ENCODE peak calls at places on chromosomes 12 and 14, in five cellular contexts. A is CD4-positive, alpha-beta T cell; P is WERI-Rb-1; C is fibroblast of pulmonary artery; X is RWPE2. N is an unnamed sample.

GRCh38 chr12:43151406-43152080 is 400.5 kb downstream of the ADAMTS20 start:
- DNase-seq in A (no peak), P (no peak), C (no peak), X (no peak), N (no peak)

GRCh38 chr12:96399081-96399918 is 939 bp downstream of the CDK17 start:
- DNase-seq in A (peak), P (peak), C (peak), X (peak), N (peak)

GRCh38 chr14:61386173-61386772 is 64.9 kb downstream of the PRKCH start:
- DNase-seq in A (no peak), P (no peak), C (no peak), X (no peak), N (no peak)

GRCh38 chr12:50103767-50104321 is at the start of gene GPD1:
- DNase-seq in A (no peak), P (peak), C (peak), X (no peak), N (peak)

GRCh38 chr14:76346391-76347160 is 29.4 kb upstream of the ESRRB start:
- DNase-seq in A (no peak), P (peak), C (no peak), X (no peak), N (no peak)

GRCh38 chr12:11170810-11171144 is 217 bp upstream of the SMIM10L1 start:
- DNase-seq in A (no peak), P (no peak), C (no peak), X (no peak), N (no peak)

GRCh38 chr14:67457782-67458181 is 30.7 kb downstream of the TMEM229B start:
- DNase-seq in A (no peak), P (peak), C (no peak), X (no peak), N (peak)

GRCh38 chr12:82187595-82187994 is 170.6 kb downstream of the CCDC59 start:
- DNase-seq in A (no peak), P (no peak), C (no peak), X (no peak), N (no peak)

GRCh38 chr12:103840399-103840880 is 594 bp downstream of the NT5DC3 start:
- DNase-seq in A (no peak), P (no peak), C (no peak), X (peak), N (no peak)

GRCh38 chr14:29804481-29804880 is 123.2 kb downstream of the PRKD1 start:
- DNase-seq in A (no peak), P (no peak), C (no peak), X (no peak), N (no peak)

GRCh38 chr12:125299840-125300239 is 234.6 kb downstream of the AACS start:
- DNase-seq in A (no peak), P (no peak), C (no peak), X (no peak), N (no peak)

GRCh38 chr12:17361224-17361623 is 728.8 kb downstream of the RERGL start:
- DNase-seq in A (no peak), P (no peak), C (no peak), X (no peak), N (no peak)

GRCh38 chr12:113896194-113896593 is 69.9 kb downstream of the RBM19 start:
- DNase-seq in A (no peak), P (no peak), C (no peak), X (no peak), N (peak)

GRCh38 chr14:94545131-94545841 is 16.0 kb upstream of the SERPINA4 start:
- DNase-seq in A (no peak), P (no peak), C (peak), X (no peak), N (peak)

GRCh38 chr12:119448737-119449136 is 114.2 kb downstream of the CCDC60 start:
- DNase-seq in A (no peak), P (no peak), C (no peak), X (no peak), N (no peak)

GRCh38 chr12:50764116-50764860 is 387 bp downstream of the ATF1 start:
- DNase-seq in A (peak), P (peak), C (peak), X (peak), N (no peak)

GRCh38 chr14:36317650-36318049 is 2.8 kb downstream of the MBIP start:
- DNase-seq in A (no peak), P (no peak), C (no peak), X (no peak), N (no peak)

GRCh38 chr12:89212339-89212771 is 139.9 kb downstream of the DUSP6 start:
- DNase-seq in A (no peak), P (no peak), C (peak), X (no peak), N (no peak)

GRCh38 chr14:96251656-96252155 is 4.3 kb upstream of the BDKRB1 start:
- DNase-seq in A (no peak), P (no peak), C (no peak), X (no peak), N (no peak)

GRCh38 chr12:56616924-56617323 is 13.2 kb downstream of the BAZ2A start:
- DNase-seq in A (no peak), P (no peak), C (no peak), X (no peak), N (no peak)

GRCh38 chr14:71551291-71551955 is 380.8 kb upstream of the RGS6 start:
- DNase-seq in A (no peak), P (peak), C (peak), X (no peak), N (no peak)

GRCh38 chr12:27534060-27534764 is 10.2 kb downstream of the PPFIBP1 start:
- DNase-seq in A (no peak), P (no peak), C (no peak), X (no peak), N (no peak)

GRCh38 chr14:51738754-51739153 is 87.0 kb downstream of the FRMD6 start:
- DNase-seq in A (no peak), P (peak), C (no peak), X (no peak), N (peak)

GRCh38 chr12:113416091-113416754 is 6.0 kb upstream of the SDSL start:
- DNase-seq in A (no peak), P (no peak), C (no peak), X (no peak), N (no peak)

GRCh38 chr12:10031771-10032175 is 1.3 kb downstream of the CLEC9A start:
- DNase-seq in A (no peak), P (no peak), C (peak), X (no peak), N (peak)

GRCh38 chr14:101820283-101820798 is 58.8 kb downstream of the PPP2R5C start:
- DNase-seq in A (no peak), P (no peak), C (no peak), X (no peak), N (no peak)

GRCh38 chr12:67433393-67434175 is 164.4 kb downstream of the CAND1 start:
- DNase-seq in A (no peak), P (no peak), C (no peak), X (no peak), N (no peak)

GRCh38 chr12:108495054-108495453 is 20.0 kb upstream of the FICD start:
- DNase-seq in A (no peak), P (peak), C (peak), X (no peak), N (peak)
- TF ChIP-seq CTCF in A (no peak), P (peak), C (peak), X (peak), N (peak)

GRCh38 chr14:23910876-23911210 is 42.7 kb upstream of the DHRS4 start:
- DNase-seq in A (no peak), P (no peak), C (no peak), X (no peak), N (no peak)
- TF ChIP-seq CTCF in A (no peak), P (no peak), C (no peak), X (peak), N (no peak)

DNA sequence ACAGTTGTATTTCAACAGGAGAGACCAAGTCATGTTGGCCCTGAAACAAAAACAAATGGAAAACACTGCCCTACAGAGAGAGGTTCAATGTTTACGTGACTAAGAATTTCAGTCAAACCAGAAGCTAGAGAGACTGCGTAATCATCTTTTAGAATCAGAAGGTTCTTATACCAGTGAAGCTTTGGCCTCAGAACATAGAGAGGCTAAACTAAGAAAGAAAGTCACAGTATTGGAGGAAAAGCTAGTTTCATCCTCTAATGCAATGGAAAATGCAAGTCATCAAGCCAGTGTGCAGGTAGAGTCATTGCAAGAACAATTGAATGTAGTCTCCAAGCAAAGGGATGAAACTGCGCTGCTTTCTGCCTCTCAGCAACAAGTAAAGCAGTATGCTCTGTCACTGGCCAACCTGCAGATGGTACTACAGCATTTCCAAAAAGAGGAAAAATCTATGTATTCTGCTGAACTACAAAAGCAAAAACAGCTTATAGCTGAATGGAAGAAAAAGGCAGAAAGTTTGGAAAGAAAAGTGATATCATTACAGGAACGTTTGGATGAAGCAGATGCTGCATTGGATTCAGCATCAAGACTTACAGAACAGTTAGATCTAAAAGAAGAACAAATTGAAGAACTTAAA is 32.5 kb upstream of the NUAK1 start:
- DNase-seq in A (no peak), P (no peak), C (no peak), X (no peak), N (no peak)
- TF ChIP-seq CTCF in A (no peak), P (no peak), C (no peak), X (no peak), N (no peak)

DNA sequence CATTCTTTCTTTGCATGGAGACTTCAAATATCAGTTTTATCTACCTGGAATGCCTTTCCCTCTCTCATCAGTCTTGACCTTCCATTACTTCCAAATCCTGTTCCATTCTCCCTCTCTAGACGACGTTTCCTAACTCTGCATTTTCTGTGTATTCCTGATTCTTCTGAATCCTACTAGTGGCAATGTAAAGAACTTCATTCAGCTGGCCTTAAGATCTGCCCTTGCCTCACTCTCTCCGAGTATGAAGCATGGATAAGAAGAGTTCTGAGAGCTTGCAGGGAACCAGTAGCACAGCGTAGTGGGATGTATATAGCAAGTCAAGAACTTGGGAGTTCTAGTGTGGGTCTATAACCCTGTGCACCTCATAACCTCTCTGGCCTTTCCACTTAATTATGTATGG is 68.5 kb upstream of the HOXC13 start:
- DNase-seq in A (no peak), P (no peak), C (no peak), X (no peak), N (no peak)
- TF ChIP-seq CTCF in A (no peak), P (no peak), C (no peak), X (no peak), N (peak)

GRCh38 chr12:12774791-12775190 is 10.7 kb upstream of the APOLD1 start:
- DNase-seq in A (no peak), P (no peak), C (no peak), X (no peak), N (no peak)

GRCh38 chr12:12779529-12779928 is 5.9 kb upstream of the APOLD1 start:
- DNase-seq in A (no peak), P (no peak), C (peak), X (no peak), N (no peak)

GRCh38 chr12:12776261-12776660 is 9.2 kb upstream of the APOLD1 start:
- DNase-seq in A (no peak), P (no peak), C (peak), X (no peak), N (no peak)

GRCh38 chr12:12777056-12777455 is 8.4 kb upstream of the APOLD1 start:
- DNase-seq in A (no peak), P (no peak), C (no peak), X (no peak), N (no peak)
- TF ChIP-seq CTCF in A (no peak), P (no peak), C (no peak), X (no peak), N (no peak)

DNA sequence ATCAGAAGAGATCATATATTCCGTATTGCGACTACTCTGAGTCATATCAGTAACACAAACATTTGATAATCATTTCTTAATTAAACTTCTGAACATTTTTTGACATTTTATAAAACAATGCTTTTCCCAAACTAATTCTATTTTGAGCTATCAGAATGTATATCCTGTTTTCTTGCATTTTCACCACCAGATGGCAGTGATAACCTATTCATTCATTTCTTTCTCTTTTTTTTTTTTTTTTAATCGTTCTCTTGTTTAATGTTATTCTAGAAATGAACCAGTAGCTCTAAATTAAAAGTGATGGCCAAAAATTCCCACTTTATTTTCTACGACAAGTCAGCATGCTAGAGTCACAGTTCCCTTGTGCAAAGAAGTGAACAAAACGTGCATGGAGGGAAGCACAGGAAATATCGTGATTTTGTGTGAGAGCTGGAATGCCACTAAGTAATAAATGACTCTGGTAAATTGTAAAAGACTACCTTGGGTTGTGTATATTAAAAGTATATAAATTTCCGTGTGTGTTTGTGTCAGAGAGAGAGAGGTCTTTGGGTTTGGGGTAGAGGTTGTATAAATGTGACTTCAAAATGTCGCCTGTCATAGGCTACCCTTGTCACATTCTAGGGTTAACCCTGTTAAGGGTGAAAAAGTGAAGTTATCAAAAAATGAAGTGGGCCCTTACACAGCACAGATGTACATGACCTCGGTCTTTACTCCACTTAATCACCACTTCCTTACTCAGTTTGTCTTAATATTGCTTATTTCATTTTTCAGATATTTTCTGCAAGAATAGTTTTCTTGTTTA is 40.4 kb upstream of the LDHB start:
- DNase-seq in A (no peak), P (no peak), C (peak), X (no peak), N (no peak)
- TF ChIP-seq CTCF in A (peak), P (no peak), C (peak), X (peak), N (peak)

GRCh38 chr12:52582971-52583456 is 9.4 kb upstream of the KRT74 start:
- DNase-seq in A (peak), P (peak), C (peak), X (peak), N (peak)
- TF ChIP-seq CTCF in A (peak), P (peak), C (peak), X (peak), N (peak)

GRCh38 chr12:123654129-123654701 is 16.7 kb upstream of the TCTN2 start:
- DNase-seq in A (no peak), P (no peak), C (no peak), X (no peak), N (no peak)

GRCh38 chr12:123660328-123660727 is 10.6 kb upstream of the TCTN2 start:
- DNase-seq in A (no peak), P (no peak), C (peak), X (no peak), N (no peak)

GRCh38 chr12:123655420-123655819 is 15.5 kb upstream of the TCTN2 start:
- DNase-seq in A (no peak), P (no peak), C (no peak), X (no peak), N (no peak)

GRCh38 chr12:123657211-123657610 is 13.7 kb upstream of the TCTN2 start:
- DNase-seq in A (no peak), P (no peak), C (no peak), X (no peak), N (peak)
- TF ChIP-seq CTCF in A (no peak), P (no peak), C (no peak), X (no peak), N (peak)